ENCODE peak calls at places on chromosomes 6 and 20, in eight cellular contexts. K, A, F, H, G, Y, Q and V are unnamed samples.

GRCh38 chr6:100210138-100210872 is 216.3 kb upstream of the MCHR2 start:
- DNase-seq in K (no peak), A (no peak), F (no peak), H (no peak), G (no peak), Y (no peak), Q (no peak), V (no peak)

GRCh38 chr20:9736373-9736772 is 102.5 kb downstream of the PAK5 start:
- DNase-seq in K (no peak), A (no peak), F (no peak), H (no peak), G (no peak), Y (no peak), Q (no peak), V (no peak)

GRCh38 chr6:139029470-139030210 is 1.1 kb downstream of the ABRACL start:
- DNase-seq in K (peak; percentile 61), A (peak; percentile 45), F (peak; percentile 81), H (peak; percentile 37), G (peak; percentile 85), Y (peak; percentile 52), Q (peak; percentile 84), V (peak; percentile 49)

GRCh38 chr6:11214438-11214837 is 18.0 kb downstream of the NEDD9 start:
- DNase-seq in K (no peak), A (no peak), F (peak; percentile 87), H (peak; percentile 14), G (no peak), Y (no peak), Q (no peak), V (no peak)

GRCh38 chr6:16168121-16168520 is 39.2 kb downstream of the MYLIP start:
- DNase-seq in K (no peak), A (no peak), F (no peak), H (no peak), G (no peak), Y (no peak), Q (no peak), V (no peak)

GRCh38 chr6:112468359-112468758 is 121.2 kb downstream of the RFPL4B start:
- DNase-seq in K (no peak), A (no peak), F (no peak), H (peak; percentile 1), G (no peak), Y (peak; percentile 40), Q (no peak), V (no peak)

GRCh38 chr6:20751293-20751946 is 217.2 kb downstream of the CDKAL1 start:
- DNase-seq in K (no peak), A (no peak), F (no peak), H (no peak), G (peak; percentile 66), Y (no peak), Q (no peak), V (no peak)

GRCh38 chr20:64035066-64035932 is 683 bp upstream of the C20orf204 start:
- DNase-seq in K (no peak), A (no peak), F (no peak), H (no peak), G (no peak), Y (no peak), Q (no peak), V (no peak)

GRCh38 chr20:63692436-63693078 is 3.9 kb upstream of the TNFRSF6B start:
- DNase-seq in K (no peak), A (no peak), F (peak; percentile 70), H (peak; percentile 76), G (peak; percentile 38), Y (no peak), Q (peak; percentile 41), V (no peak)

GRCh38 chr6:1629316-1629715 is 19.6 kb downstream of the FOXC1 start:
- DNase-seq in K (no peak), A (no peak), F (peak; percentile 69), H (no peak), G (no peak), Y (no peak), Q (no peak), V (no peak)

GRCh38 chr6:111900731-111901130 is 27.5 kb upstream of the FYN start:
- DNase-seq in K (no peak), A (no peak), F (no peak), H (no peak), G (no peak), Y (no peak), Q (no peak), V (no peak)

GRCh38 chr6:21953831-21954801 is 342.7 kb downstream of the PRL start:
- DNase-seq in K (no peak), A (no peak), F (no peak), H (no peak), G (peak; percentile 82), Y (peak; percentile 91), Q (no peak), V (no peak)

GRCh38 chr20:52812231-52812847 is 159.8 kb upstream of the TSHZ2 start:
- DNase-seq in K (no peak), A (no peak), F (no peak), H (peak; percentile 10), G (no peak), Y (peak; percentile 23), Q (no peak), V (no peak)

GRCh38 chr6:169752074-169752623 is 727 bp downstream of the ERMARD start:
- DNase-seq in K (no peak), A (peak; percentile 32), F (no peak), H (no peak), G (no peak), Y (peak; percentile 79), Q (no peak), V (no peak)

GRCh38 chr20:10667560-10668167 is 6.1 kb downstream of the JAG1 start:
- DNase-seq in K (no peak), A (no peak), F (no peak), H (no peak), G (no peak), Y (no peak), Q (no peak), V (no peak)

GRCh38 chr6:87806635-87807034 is 104.6 kb upstream of the AKIRIN2 start:
- DNase-seq in K (no peak), A (no peak), F (no peak), H (no peak), G (no peak), Y (no peak), Q (no peak), V (no peak)

GRCh38 chr6:77231438-77232305 is 231.6 kb downstream of the HTR1B start:
- DNase-seq in K (no peak), A (no peak), F (no peak), H (no peak), G (no peak), Y (peak; percentile 39), Q (no peak), V (no peak)

DNA sequence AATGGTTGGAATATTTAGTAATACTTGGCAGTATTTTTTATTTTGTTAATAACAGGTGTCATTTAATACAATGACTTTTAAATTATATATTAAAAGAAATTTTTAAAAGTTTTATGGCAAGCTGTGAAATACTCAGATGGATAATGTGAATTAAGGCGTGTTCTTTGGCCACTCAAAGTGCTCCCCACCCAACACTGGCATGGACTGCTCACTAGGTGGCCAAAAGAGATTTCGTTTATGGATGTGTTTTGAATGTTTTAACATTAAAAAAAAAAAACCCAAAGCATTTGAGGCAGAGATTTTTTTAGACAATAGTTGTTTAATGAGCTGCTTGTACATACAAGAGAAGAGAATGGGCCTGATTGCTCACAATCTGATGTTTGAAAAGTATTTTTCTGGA is 86.5 kb downstream of the QKI start:
- DNase-seq in K (no peak), A (no peak), F (no peak), H (no peak), G (no peak), Y (no peak), Q (no peak), V (no peak)
- H3K4me1 ChIP-seq in K (peaks cover 61% of the 10 kb centered on the region), A (no peaks in the 10 kb centered on the region), F (peaks cover 28% of the 10 kb centered on the region), H (no peaks in the 10 kb centered on the region), G (no peaks in the 10 kb centered on the region), Y (no peaks in the 10 kb centered on the region), Q (peaks cover 19% of the 10 kb centered on the region), V (no peaks in the 10 kb centered on the region)

GRCh38 chr6:72825265-72825918 is 203.5 kb downstream of the KCNQ5 start:
- DNase-seq in K (no peak), A (no peak), F (no peak), H (peak; percentile 32), G (peak; percentile 45), Y (peak; percentile 19), Q (no peak), V (no peak)

GRCh38 chr6:72826033-72826432 is 204.2 kb downstream of the KCNQ5 start:
- DNase-seq in K (no peak), A (no peak), F (no peak), H (no peak), G (peak; percentile 19), Y (no peak), Q (no peak), V (no peak)

GRCh38 chr6:72822691-72823090 is 200.8 kb downstream of the KCNQ5 start:
- DNase-seq in K (no peak), A (no peak), F (no peak), H (no peak), G (no peak), Y (peak; percentile 45), Q (no peak), V (no peak)

GRCh38 chr6:72826744-72827438 is 205.0 kb downstream of the KCNQ5 start:
- DNase-seq in K (no peak), A (no peak), F (no peak), H (no peak), G (peak; percentile 76), Y (no peak), Q (no peak), V (no peak)

GRCh38 chr6:72824833-72825232 is 203.0 kb downstream of the KCNQ5 start:
- DNase-seq in K (no peak), A (no peak), F (no peak), H (no peak), G (no peak), Y (no peak), Q (no peak), V (no peak)
- H3K4me1 ChIP-seq in K (peaks cover 75% of the 10 kb centered on the region), A (peaks cover 3% of the 10 kb centered on the region), F (peaks cover 5% of the 10 kb centered on the region), H (no peaks in the 10 kb centered on the region), G (peaks cover 6% of the 10 kb centered on the region), Y (no peaks in the 10 kb centered on the region), Q (no peaks in the 10 kb centered on the region), V (no peaks in the 10 kb centered on the region)

DNA sequence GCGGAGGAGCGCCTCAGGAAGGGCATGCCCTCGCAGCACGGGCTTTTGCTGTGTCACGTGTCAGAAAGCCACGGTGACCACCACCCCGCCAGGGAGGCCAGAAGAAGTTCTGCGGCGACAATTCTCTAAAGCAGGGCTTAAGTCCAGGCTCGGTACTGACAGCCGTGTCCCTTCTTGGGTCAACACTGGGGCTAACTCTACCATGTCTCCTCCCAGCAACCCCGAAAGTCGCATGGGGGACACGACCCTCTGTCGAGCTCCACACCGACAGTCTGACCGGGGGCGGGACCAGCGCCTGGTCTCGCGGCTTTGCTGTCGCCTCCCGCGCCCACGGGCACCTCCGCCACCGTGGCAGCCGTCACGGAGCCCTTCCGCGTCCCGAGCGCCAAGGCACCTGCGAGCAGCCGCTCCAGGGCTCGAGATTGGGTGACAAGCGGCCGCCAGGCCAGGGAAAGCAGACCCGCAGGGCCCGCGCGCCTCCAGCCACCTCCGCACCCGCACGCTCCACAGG is 534 bp downstream of the NANP start:
- DNase-seq in K (peak; percentile 43), A (peak; percentile 32), F (peak; percentile 72), H (peak; percentile 60), G (no peak), Y (peak; percentile 29), Q (peak; percentile 64), V (no peak)
- H3K4me1 ChIP-seq in K (peaks cover 10% of the 10 kb centered on the region), A (no peaks in the 10 kb centered on the region), F (peaks cover 19% of the 10 kb centered on the region), H (peaks cover 21% of the 10 kb centered on the region), G (no peaks in the 10 kb centered on the region), Y (peaks cover 12% of the 10 kb centered on the region), Q (peaks cover 17% of the 10 kb centered on the region), V (peaks cover 14% of the 10 kb centered on the region)

DNA sequence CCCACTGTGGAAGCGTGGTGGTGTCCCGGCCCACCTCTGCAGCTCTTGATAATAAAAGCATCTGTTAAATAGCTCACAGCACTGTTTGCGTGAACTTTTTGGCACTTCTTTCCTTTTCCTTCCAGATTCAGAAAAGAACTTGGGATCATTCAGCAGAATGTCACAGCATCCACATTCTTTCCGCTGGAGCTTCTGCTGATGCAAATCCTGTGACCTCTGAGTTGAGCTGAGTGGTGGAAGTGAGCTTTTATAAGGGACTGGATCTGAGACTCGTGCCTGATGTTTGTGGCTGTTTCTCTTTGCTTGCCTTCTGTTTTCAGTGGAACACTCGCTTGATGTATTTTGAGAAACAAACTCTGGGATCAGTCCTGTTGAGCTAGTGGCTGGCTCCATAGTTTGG is 3.9 kb downstream of the OSBPL2 start:
- DNase-seq in K (no peak), A (no peak), F (no peak), H (no peak), G (no peak), Y (no peak), Q (no peak), V (no peak)
- H3K4me1 ChIP-seq in K (peaks cover 72% of the 10 kb centered on the region), A (no peaks in the 10 kb centered on the region), F (peaks cover 31% of the 10 kb centered on the region), H (peaks cover 8% of the 10 kb centered on the region), G (no peaks in the 10 kb centered on the region), Y (no peaks in the 10 kb centered on the region), Q (peaks cover 46% of the 10 kb centered on the region), V (no peaks in the 10 kb centered on the region)